ENCODE peak calls at places on chromosomes 11 and 22, in seven cellular contexts. W is hepatocyte; P is AG04450; G is adrenal gland; E is right atrium auricular region; X is upper lobe of right lung; N is effector memory CD4-positive, alpha-beta T cell. L is an unnamed sample.

GRCh38 chr22:23698094-23698493 is 7.3 kb downstream of the RGL4 start:
- DNase-seq in W (no peak), P (no peak), G (no peak), E (no peak), X (no peak), N (no peak), L (no peak)

GRCh38 chr11:112582366-112582765 is 321.7 kb upstream of the PLET1 start:
- DNase-seq in W (no peak), P (no peak), G (no peak), E (no peak), X (no peak), N (no peak), L (no peak)

GRCh38 chr11:70335511-70335910 is 62.8 kb upstream of the CTTN start:
- DNase-seq in W (no peak), P (no peak), G (peak; percentile 47), E (no peak), X (no peak), N (no peak), L (no peak)

GRCh38 chr11:6156628-6157367 is 13.3 kb downstream of the OR52B2 start:
- DNase-seq in W (peak; percentile 39), P (no peak), G (no peak), E (no peak), X (no peak), N (no peak), L (no peak)

GRCh38 chr11:103970850-103971249 is 65.6 kb upstream of the DDI1 start:
- DNase-seq in W (no peak), P (no peak), G (no peak), E (no peak), X (no peak), N (no peak), L (no peak)

GRCh38 chr11:85946221-85946620 is 91.0 kb downstream of the CCDC83 start:
- DNase-seq in W (no peak), P (no peak), G (no peak), E (no peak), X (no peak), N (no peak), L (no peak)

GRCh38 chr22:19997561-19998231 is 18.9 kb downstream of the ARVCF start:
- DNase-seq in W (no peak), P (no peak), G (no peak), E (no peak), X (no peak), N (no peak), L (no peak)

GRCh38 chr11:69351460-69351859 is 57.5 kb downstream of the MYEOV start:
- DNase-seq in W (no peak), P (no peak), G (no peak), E (no peak), X (no peak), N (no peak), L (no peak)

GRCh38 chr11:33895752-33896137 is 3.9 kb upstream of the LMO2 start:
- DNase-seq in W (no peak), P (no peak), G (no peak), E (no peak), X (no peak), N (no peak), L (no peak)

GRCh38 chr11:35943761-35944502 is at the start of gene LDLRAD3:
- DNase-seq in W (peak; percentile 92), P (peak; percentile 56), G (peak; percentile 85), E (peak; percentile 80), X (peak; percentile 89), N (no peak), L (no peak)

GRCh38 chr11:78567209-78567608 is 7.5 kb downstream of the NARS2 start:
- DNase-seq in W (no peak), P (no peak), G (no peak), E (no peak), X (no peak), N (no peak), L (no peak)

GRCh38 chr11:111665779-111666178 is 63.5 kb downstream of the SIK2 start:
- DNase-seq in W (peak; percentile 75), P (peak; percentile 27), G (no peak), E (no peak), X (no peak), N (no peak), L (no peak)

GRCh38 chr22:26592368-26593015 is 2.6 kb upstream of the TPST2 start:
- DNase-seq in W (no peak), P (no peak), G (no peak), E (no peak), X (no peak), N (peak; percentile 24), L (peak; percentile 83)

GRCh38 chr11:112776834-112777793 is 184.1 kb upstream of the NCAM1 start:
- DNase-seq in W (peak; percentile 32), P (no peak), G (no peak), E (no peak), X (no peak), N (no peak), L (no peak)

GRCh38 chr11:120410622-120411380 is 74.6 kb downstream of the ARHGEF12 start:
- DNase-seq in W (no peak), P (no peak), G (no peak), E (no peak), X (no peak), N (no peak), L (no peak)

GRCh38 chr22:43983808-43984207 is 28.6 kb downstream of the SAMM50 start:
- DNase-seq in W (no peak), P (no peak), G (no peak), E (no peak), X (no peak), N (no peak), L (no peak)

GRCh38 chr11:68533945-68534344 is 73.4 kb downstream of the PPP6R3 start:
- DNase-seq in W (no peak), P (no peak), G (no peak), E (no peak), X (no peak), N (no peak), L (peak; percentile 13)

GRCh38 chr11:2097356-2097997 is 41.7 kb downstream of the IGF2 start:
- DNase-seq in W (peak; percentile 79), P (peak; percentile 69), G (peak; percentile 21), E (peak; percentile 77), X (peak; percentile 71), N (no peak), L (no peak)

GRCh38 chr22:50016988-50017700 is 4.6 kb upstream of the IL17REL start:
- DNase-seq in W (peak; percentile 5), P (no peak), G (no peak), E (no peak), X (no peak), N (no peak), L (no peak)

GRCh38 chr11:133425245-133425644 is 107.1 kb downstream of the OPCML start:
- DNase-seq in W (no peak), P (no peak), G (no peak), E (no peak), X (no peak), N (no peak), L (no peak)

GRCh38 chr22:23361676-23362075 is 181.4 kb downstream of the BCR start:
- DNase-seq in W (no peak), P (no peak), G (no peak), E (no peak), X (no peak), N (no peak), L (no peak)

GRCh38 chr11:28058333-28058732 is 49.6 kb downstream of the KIF18A start:
- DNase-seq in W (no peak), P (peak; percentile 11), G (no peak), E (no peak), X (no peak), N (no peak), L (no peak)

GRCh38 chr11:77324508-77324907 is 23.0 kb upstream of the GDPD4 start:
- DNase-seq in W (no peak), P (peak; percentile 21), G (no peak), E (no peak), X (no peak), N (no peak), L (no peak)

GRCh38 chr11:70866834-70867233 is 385.5 kb downstream of the SHANK2 start:
- DNase-seq in W (no peak), P (no peak), G (no peak), E (no peak), X (no peak), N (no peak), L (no peak)

GRCh38 chr11:54603898-54604297 is at the start of gene OR4C46:
- DNase-seq in W (no peak), P (no peak), G (no peak), E (no peak), X (no peak), N (no peak), L (no peak)

DNA sequence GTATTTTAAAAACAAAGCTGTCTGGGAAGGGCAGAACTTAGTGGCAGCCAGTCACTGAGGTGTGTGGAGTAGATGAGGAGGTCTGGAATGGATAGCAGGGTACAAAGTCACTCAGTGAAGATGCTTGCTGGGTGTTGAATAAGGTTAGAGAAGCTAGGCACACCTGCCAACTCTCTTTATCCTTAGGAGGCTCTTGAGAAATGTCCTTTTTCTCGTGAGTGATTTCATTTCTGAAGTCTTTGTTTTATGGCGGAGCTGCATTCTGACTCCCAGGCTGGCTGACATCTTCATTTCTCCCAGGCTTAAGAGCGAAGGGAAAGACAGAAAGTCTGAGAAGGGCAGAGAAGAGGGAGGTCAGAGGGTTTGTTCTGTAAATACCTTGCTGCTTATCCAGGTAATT is 31.0 kb downstream of the CECR2 start:
- DNase-seq in W (peak; percentile 19), P (no peak), G (no peak), E (no peak), X (no peak), N (no peak), L (no peak)
- H3K27ac ChIP-seq in W (peak overlapping the region; percentile 49), P (no peak overlapping the region), G (no peak overlapping the region), E (no peak overlapping the region), X (no peak overlapping the region), N (no peak overlapping the region), L (no peak overlapping the region)

DNA sequence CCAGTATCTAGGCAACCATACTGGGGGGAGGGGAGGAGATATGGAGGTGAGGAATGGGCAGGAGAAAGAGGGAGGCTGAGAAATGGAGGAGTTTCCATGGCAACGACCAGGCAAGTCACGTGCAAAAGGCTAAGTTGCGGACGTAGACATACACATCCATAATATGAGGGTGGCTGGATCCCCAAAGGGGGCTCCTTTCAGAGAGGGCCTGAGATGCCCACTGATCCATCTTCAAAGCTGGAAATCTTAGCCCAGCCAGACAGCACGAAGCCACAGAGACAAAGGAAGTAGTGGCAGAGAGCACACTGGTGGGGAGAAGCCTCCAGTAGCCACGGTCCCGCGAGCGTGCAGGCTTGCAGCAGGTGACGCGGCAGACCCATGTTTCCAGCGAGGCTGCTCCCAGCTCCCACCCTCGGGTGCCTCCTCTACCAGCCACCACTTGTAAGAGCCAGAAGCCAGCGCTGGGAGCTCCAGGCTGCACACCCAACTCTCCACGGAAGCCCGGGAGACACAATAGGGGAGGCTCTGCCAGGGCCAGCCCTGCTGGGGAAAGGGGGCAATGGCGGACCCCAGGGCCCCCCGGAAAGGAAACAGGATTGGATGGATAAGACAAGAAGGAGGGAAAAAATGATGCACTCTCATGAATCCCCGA is 935 bp downstream of the FXYD6 start:
- DNase-seq in W (no peak), P (no peak), G (peak; percentile 49), E (no peak), X (no peak), N (no peak), L (no peak)
- H3K4me3 ChIP-seq in W (peak overlapping the region; percentile 28), P (peak overlapping the region; percentile 59), G (peak overlapping the region; percentile 72), E (peak overlapping the region; percentile 63), X (peak overlapping the region; percentile 55), N (peak overlapping the region; percentile 62), L (peak overlapping the region; percentile 55)

GRCh38 chr11:65538232-65538914 is 13.5 kb downstream of the SCYL1 start:
- DNase-seq in W (peak; percentile 12), P (no peak), G (peak; percentile 25), E (no peak), X (no peak), N (no peak), L (no peak)
- H3K27ac ChIP-seq in W (no peak overlapping the region), P (no peak overlapping the region), G (no peak overlapping the region), E (no peak overlapping the region), X (no peak overlapping the region), N (no peak overlapping the region), L (no peak overlapping the region)

GRCh38 chr11:12692238-12693074 is 18.2 kb downstream of the TEAD1 start:
- DNase-seq in W (peak; percentile 91), P (peak; percentile 83), G (peak; percentile 95), E (peak; percentile 93), X (peak; percentile 82), N (no peak), L (no peak)
- H3K4me3 ChIP-seq in W (no peak overlapping the region), P (peak overlapping the region; percentile 31), G (no peak overlapping the region), E (peak overlapping the region; percentile 27), X (no peak overlapping the region), N (no peak overlapping the region), L (no peak overlapping the region)